ENCODE peak calls at places on chromosomes 1 and 21, in four cellular contexts. H is Calu3, Y is Peyer's patch, V is BJ. C is an unnamed sample.

GRCh38 chr1:110674337-110675059 is at the start of gene KCNA3:
- DNase-seq in H (no peak), Y (peak), V (no peak), C (peak)

GRCh38 chr21:46116189-46116845 is 18.4 kb downstream of the COL6A2 start:
- DNase-seq in V (no peak), H (no peak), Y (no peak), C (no peak)

GRCh38 chr1:211632117-211632807 is 43.2 kb downstream of the NEK2 start:
- DNase-seq in Y (no peak), H (no peak), V (no peak), C (no peak)

GRCh38 chr1:182662121-182662890 is 22.1 kb downstream of the RGS8 start:
- DNase-seq in H (no peak), Y (no peak), V (no peak), C (no peak)

GRCh38 chr1:168581799-168582572 is 5.6 kb downstream of the XCL1 start:
- DNase-seq in V (no peak), H (no peak), Y (no peak), C (no peak)

GRCh38 chr1:76940586-76941335 is 73.5 kb downstream of the ST6GALNAC5 start:
- DNase-seq in H (no peak), V (no peak), Y (no peak), C (no peak)

GRCh38 chr21:42061866-42062542 is 9.1 kb upstream of the UMODL1 start:
- DNase-seq in V (no peak), Y (no peak), H (no peak), C (peak)

GRCh38 chr1:208189183-208189582 is 55.0 kb downstream of the PLXNA2 start:
- DNase-seq in Y (no peak), H (no peak), V (no peak), C (no peak)

GRCh38 chr1:111733183-111733995 is 5.8 kb downstream of the INKA2 start:
- DNase-seq in V (no peak), H (no peak), Y (no peak), C (no peak)

GRCh38 chr1:77428068-77428467 is 146.2 kb downstream of the AK5 start:
- DNase-seq in Y (no peak), H (no peak), V (no peak), C (no peak)

GRCh38 chr1:67735220-67735619 is 50.2 kb downstream of the GADD45A start:
- DNase-seq in Y (no peak), V (no peak), H (no peak), C (no peak)

GRCh38 chr1:173043253-173043652 is 7.5 kb downstream of the TNFSF18 start:
- DNase-seq in V (no peak), H (no peak), Y (no peak), C (no peak)

GRCh38 chr1:32104127-32104526 is 3.7 kb upstream of the KPNA6 start:
- DNase-seq in H (no peak), V (no peak), Y (no peak), C (no peak)
- TF ChIP-seq CTCF in H (no peak), V (no peak), Y (no peak), C (no peak)

GRCh38 chr1:204826970-204827369 is 43.7 kb upstream of the NFASC start:
- DNase-seq in Y (no peak), V (no peak), H (peak), C (no peak)
- TF ChIP-seq CTCF in Y (no peak), V (peak), H (no peak), C (no peak)

GRCh38 chr1:8031176-8031785 is 5.2 kb upstream of the ERRFI1 start:
- DNase-seq in H (no peak), Y (no peak), V (no peak), C (no peak)
- TF ChIP-seq CTCF in H (peak), Y (peak), V (peak), C (peak)

DNA sequence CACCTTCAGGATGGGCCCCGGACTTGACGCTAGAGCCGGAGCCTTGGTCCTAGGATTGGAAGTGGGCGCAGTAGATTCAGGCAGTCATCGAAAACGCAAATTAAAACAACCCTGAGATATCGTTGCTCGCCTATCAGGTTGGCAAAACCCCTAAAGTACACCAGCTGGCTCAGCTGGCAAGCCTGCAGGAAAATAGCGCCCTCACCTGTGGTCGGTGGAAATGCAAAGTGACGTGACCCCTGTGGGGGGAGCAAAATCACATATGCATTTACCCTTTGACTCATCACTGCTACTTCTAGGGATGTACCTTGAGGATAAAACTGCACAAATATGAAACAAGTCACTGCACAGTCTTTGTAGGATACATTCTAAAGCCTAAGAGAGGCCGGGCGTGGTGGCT is 170.3 kb upstream of the TMEM51 start:
- DNase-seq in H (no peak), Y (no peak), V (no peak), C (no peak)
- TF ChIP-seq CTCF in H (no peak), Y (no peak), V (no peak), C (no peak)

GRCh38 chr21:34730194-34730593 is 61.4 kb downstream of the CLIC6 start:
- DNase-seq in H (no peak), Y (no peak), V (no peak), C (no peak)
- TF ChIP-seq CTCF in H (no peak), Y (no peak), V (no peak), C (no peak)

DNA sequence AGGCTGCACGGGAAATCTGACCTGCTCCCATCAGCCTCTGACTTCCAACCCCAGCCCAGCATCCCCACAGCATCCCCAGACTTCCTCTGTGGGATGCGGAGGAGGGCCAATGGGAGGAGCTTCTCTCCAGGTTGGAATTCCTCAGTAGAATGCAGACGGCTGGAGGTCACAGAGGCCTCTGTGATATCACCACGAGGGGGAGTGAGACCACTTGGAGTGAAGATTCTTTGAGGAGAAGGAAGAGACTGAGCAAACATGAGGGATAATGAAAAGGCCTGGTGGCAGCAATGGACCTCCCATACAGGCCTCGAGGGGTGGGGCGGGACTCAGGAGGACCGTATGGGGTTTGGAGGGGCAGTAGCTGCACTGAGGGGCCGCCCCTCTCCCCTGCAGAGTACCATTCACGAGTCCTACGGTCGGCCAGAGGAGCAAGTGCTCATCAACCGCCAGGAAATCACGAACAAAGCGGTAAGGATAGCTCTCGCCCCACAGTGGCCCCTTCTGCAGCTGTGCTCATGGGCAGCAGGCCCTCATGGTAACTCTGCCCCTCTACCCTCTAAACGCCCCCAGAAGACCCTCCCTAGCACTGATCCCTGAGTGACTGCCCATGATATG is at the start of gene CATSPER4:
- DNase-seq in H (no peak), V (no peak), Y (no peak), C (no peak)
- TF ChIP-seq CTCF in H (no peak), V (no peak), Y (no peak), C (no peak)

C was measured in CD4-positive, alpha-beta T cell.